ENCODE peak calls at places on chromosomes 7 and 10, in nine cellular contexts. F is SJCRH30; E is CD8-positive, alpha-beta T cell; M is HL-60; A is ovary; Y is AG04450; S is stomach; W is upper lobe of right lung; I is heart left ventricle. X is an unnamed sample.

GRCh38 chr10:124588736-124589451 is 127.3 kb downstream of the LHPP start:
- DNase-seq in E (no peak), S (peak; percentile 37), A (peak; percentile 74), F (peak; percentile 41), W (no peak), M (no peak), Y (no peak), I (peak; percentile 75), X (peak; percentile 68)

GRCh38 chr10:97760461-97761257 is 11.1 kb downstream of the SFRP5 start:
- DNase-seq in I (no peak), Y (no peak), F (no peak), E (no peak), M (no peak), W (peak; percentile 55), A (no peak), S (no peak), X (no peak)

GRCh38 chr7:24821045-24821853 is 64.0 kb upstream of the GSDME start:
- DNase-seq in S (peak; percentile 71), A (no peak), M (peak; percentile 86), F (peak; percentile 94), W (peak; percentile 71), E (peak; percentile 75), Y (peak; percentile 80), I (peak; percentile 58), X (peak; percentile 20)

GRCh38 chr10:119653209-119653608 is 2.0 kb downstream of the BAG3 start:
- DNase-seq in M (no peak), Y (no peak), I (no peak), W (no peak), A (no peak), F (no peak), E (no peak), S (no peak), X (no peak)

GRCh38 chr10:131930586-131931330 is 29.9 kb downstream of the PPP2R2D start:
- DNase-seq in A (peak; percentile 25), M (no peak), F (no peak), E (no peak), S (no peak), W (peak; percentile 12), I (no peak), Y (no peak), X (no peak)

GRCh38 chr7:82980130-82980529 is 182.6 kb downstream of the PCLO start:
- DNase-seq in M (no peak), A (no peak), Y (no peak), S (no peak), E (no peak), I (no peak), W (no peak), F (no peak), X (no peak)

GRCh38 chr7:2799253-2799652 is 44.9 kb downstream of the GNA12 start:
- DNase-seq in S (no peak), M (no peak), F (no peak), W (no peak), I (no peak), Y (no peak), A (peak; percentile 9), E (no peak), X (no peak)

GRCh38 chr7:54664235-54665228 is 94.5 kb downstream of the SEC61G start:
- DNase-seq in I (peak; percentile 33), M (peak; percentile 7), Y (no peak), F (no peak), W (peak; percentile 73), S (peak; percentile 31), A (peak; percentile 54), E (no peak), X (peak; percentile 31)

GRCh38 chr10:94149702-94150101 is 156.0 kb downstream of the PLCE1 start:
- DNase-seq in E (no peak), A (no peak), F (no peak), Y (no peak), W (no peak), M (no peak), I (no peak), S (no peak), X (no peak)

GRCh38 chr10:1199897-1200721 is 143.9 kb downstream of the WDR37 start:
- DNase-seq in S (peak; percentile 18), F (no peak), E (no peak), M (no peak), A (no peak), I (no peak), W (peak; percentile 44), Y (no peak), X (no peak)

GRCh38 chr7:123415625-123416024 is 118.8 kb downstream of the IQUB start:
- DNase-seq in S (no peak), I (no peak), A (no peak), E (no peak), Y (no peak), W (no peak), F (no peak), M (no peak), X (no peak)

GRCh38 chr10:1401056-1401965 is 336.0 kb downstream of the ADARB2 start:
- DNase-seq in M (no peak), I (no peak), Y (no peak), A (no peak), F (no peak), E (no peak), W (no peak), S (peak; percentile 24), X (no peak)

GRCh38 chr10:79136227-79137005 is 67.7 kb downstream of the ZMIZ1 start:
- DNase-seq in Y (no peak), S (no peak), I (no peak), E (no peak), W (no peak), A (no peak), F (no peak), M (no peak), X (no peak)

GRCh38 chr10:110723224-110723891 is 79.2 kb downstream of the RBM20 start:
- DNase-seq in F (no peak), M (no peak), Y (no peak), A (no peak), S (no peak), I (no peak), W (no peak), E (no peak), X (no peak)

GRCh38 chr7:96837583-96837982 is 127.9 kb upstream of the SEM1 start:
- DNase-seq in F (no peak), I (no peak), Y (no peak), M (peak; percentile 26), W (no peak), E (no peak), A (no peak), S (no peak), X (no peak)

DNA sequence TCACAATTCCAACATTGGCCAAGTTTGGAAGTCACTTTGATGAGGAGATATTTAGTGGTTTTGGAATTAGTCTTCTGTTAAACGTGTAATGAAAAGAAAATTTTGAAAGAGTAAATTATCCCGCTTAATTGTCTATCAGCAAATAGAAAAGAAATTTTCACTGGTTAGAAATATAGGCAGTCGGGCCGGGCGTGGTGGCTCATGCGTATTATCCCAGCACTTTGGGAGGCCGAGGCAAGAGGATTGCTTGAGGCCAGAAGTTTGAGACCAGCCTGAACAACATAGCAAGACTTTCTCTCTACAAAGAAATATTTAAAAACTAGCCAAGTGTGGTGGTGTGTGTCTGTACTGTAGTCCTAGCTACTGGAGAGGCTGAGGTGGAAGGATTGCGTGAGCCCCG is 13.4 kb downstream of the CNTNAP2 start:
- DNase-seq in E (no peak), Y (no peak), I (no peak), S (no peak), M (no peak), F (no peak), A (no peak), W (no peak), X (no peak)
- H3K27ac ChIP-seq in E (no peak overlapping the region), Y (no peak overlapping the region), I (no peak overlapping the region), S (no peak overlapping the region), M (no peak overlapping the region), F (no peak overlapping the region), A (no peak overlapping the region), W (no peak overlapping the region), X (no peak overlapping the region)

DNA sequence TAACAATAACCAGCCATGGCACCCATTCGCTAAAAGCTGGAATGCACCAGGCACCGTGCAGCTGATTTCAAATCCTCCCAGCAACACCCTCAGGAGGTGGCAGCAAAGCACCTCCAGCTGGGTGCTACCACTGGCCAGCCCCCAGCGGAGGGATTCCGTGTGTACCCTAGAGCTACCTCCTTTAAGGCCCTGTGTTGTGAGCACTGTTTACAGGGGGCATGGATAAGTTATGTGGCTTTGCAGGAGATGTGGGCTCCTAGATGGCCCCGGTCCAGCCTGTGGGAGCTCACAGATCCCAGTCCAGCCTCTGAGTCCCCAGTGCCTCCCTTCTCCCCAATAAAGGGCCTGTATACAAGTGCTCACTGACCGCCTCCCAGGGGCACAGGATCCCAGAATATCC is 27.1 kb downstream of the TNRC18 start:
- DNase-seq in A (no peak), Y (no peak), E (peak; percentile 69), W (peak; percentile 83), I (no peak), F (no peak), S (peak; percentile 52), M (peak; percentile 85), X (no peak)
- H3K4me3 ChIP-seq in A (peak overlapping the region; percentile 23), Y (peak overlapping the region; percentile 32), E (peak overlapping the region; percentile 96), W (peak overlapping the region; percentile 65), I (no peak overlapping the region), F (no peak overlapping the region), S (peak overlapping the region; percentile 47), M (peak overlapping the region; percentile 57), X (peak overlapping the region; percentile 3)

DNA sequence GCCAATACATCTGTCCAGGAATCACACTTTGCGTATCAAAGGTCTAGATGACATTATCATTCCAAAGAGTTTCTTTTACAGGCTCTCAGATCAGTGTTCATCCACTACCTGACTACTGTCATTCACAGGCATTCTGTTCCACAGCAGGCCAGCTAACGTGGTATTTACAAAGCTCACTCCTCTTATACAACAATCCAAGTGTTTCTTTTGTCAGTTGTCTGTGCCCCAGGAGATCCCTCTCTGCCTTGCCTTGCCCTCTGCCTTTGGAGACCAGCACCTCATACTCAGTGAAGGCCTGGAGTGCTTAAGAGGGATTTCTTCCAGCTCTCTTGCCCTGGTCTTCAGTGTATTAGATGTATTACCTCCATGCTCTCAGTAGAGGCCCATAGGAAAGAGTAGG is 34.6 kb upstream of the CC2D2B start:
- DNase-seq in A (no peak), E (no peak), I (no peak), Y (no peak), W (no peak), F (no peak), M (no peak), S (no peak), X (no peak)
- H3K27ac ChIP-seq in A (no peak overlapping the region), E (no peak overlapping the region), I (no peak overlapping the region), Y (no peak overlapping the region), W (no peak overlapping the region), F (no peak overlapping the region), M (no peak overlapping the region), S (no peak overlapping the region), X (no peak overlapping the region)

DNA sequence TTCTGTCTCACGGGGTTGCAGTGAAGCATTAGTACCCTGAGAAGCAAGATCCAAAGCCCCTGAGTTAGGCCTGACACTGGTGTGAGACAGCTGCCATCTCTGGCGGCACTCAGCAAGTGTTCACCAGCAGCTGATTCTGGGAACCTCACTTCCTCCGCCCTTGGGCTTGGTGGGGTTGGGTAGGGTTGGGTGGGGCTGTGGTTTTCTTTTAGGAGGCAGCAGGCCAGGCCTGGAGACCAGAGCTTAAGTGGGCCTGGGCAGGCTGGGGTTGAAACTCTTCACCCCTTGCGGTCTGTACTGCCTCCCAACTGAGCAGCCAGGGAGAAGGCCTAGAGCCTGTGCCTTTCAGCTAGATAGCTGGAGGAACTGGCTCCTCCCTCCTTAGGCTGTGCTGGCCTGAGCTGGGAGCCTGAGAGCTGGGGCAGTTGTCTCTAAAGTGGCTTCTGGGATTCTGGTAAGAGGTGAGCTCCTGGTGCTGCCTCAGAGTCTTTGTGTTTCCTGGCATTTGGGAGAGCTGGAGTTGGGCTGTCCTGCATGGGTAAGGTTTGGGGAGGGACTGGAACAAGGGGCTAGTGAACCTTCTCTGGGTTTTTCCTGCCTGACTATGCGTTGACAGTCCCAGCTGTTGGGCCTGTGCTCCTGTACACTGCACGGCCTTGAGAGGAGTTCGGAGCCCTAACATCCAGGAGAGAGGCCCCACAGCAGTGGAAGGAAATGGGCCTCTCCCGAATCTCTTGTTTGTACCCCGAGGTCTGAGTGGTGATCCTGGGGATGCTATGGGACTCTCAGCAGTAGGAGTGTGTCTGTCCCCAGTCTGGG is 5.1 kb downstream of the TSPAN14 start:
- DNase-seq in A (no peak), Y (no peak), S (peak; percentile 75), F (peak; percentile 95), E (peak; percentile 74), I (peak; percentile 74), W (peak; percentile 90), M (peak; percentile 90), X (peak; percentile 66)
- H3K4me3 ChIP-seq in A (no peak overlapping the region), Y (no peak overlapping the region), S (peak overlapping the region; percentile 12), F (no peak overlapping the region), E (peak overlapping the region; percentile 51), I (no peak overlapping the region), W (peak overlapping the region; percentile 34), M (peak overlapping the region; percentile 12), X (no peak overlapping the region)